ENCODE peak calls at places on chromosomes 16 and 17, in ten cellular contexts. One of them, this sample, is unnamed.

GRCh38 chr16:7976125-7976524 is 614.2 kb downstream of the TMEM114 start:
- DNase-seq in breast epithelium: no peak
- DNase-seq in ascending aorta: no peak
- DNase-seq in heart right ventricle: no peak
- DNase-seq in cardiac muscle cell: no peak
- DNase-seq in neuronal stem cell: no peak
- DNase-seq in IMR-90: no peak
- DNase-seq in esophagus muscularis mucosa: no peak
- DNase-seq in SJSA1: no peak
- DNase-seq in fibroblast of lung: no peak
- DNase-seq in this sample: no peak

GRCh38 chr16:57166951-57167350 is 18.9 kb downstream of the PSME3IP1 start:
- DNase-seq in cardiac muscle cell: peak
- DNase-seq in IMR-90: peak
- DNase-seq in heart right ventricle: no peak
- DNase-seq in SJSA1: no peak
- DNase-seq in ascending aorta: no peak
- DNase-seq in neuronal stem cell: no peak
- DNase-seq in fibroblast of lung: peak
- DNase-seq in esophagus muscularis mucosa: no peak
- DNase-seq in breast epithelium: no peak
- DNase-seq in this sample: no peak

GRCh38 chr16:31138621-31139578 is 3.4 kb upstream of the PRSS8 start:
- DNase-seq in IMR-90: peak
- DNase-seq in neuronal stem cell: no peak
- DNase-seq in breast epithelium: no peak
- DNase-seq in esophagus muscularis mucosa: no peak
- DNase-seq in SJSA1: no peak
- DNase-seq in cardiac muscle cell: no peak
- DNase-seq in heart right ventricle: peak
- DNase-seq in fibroblast of lung: peak
- DNase-seq in ascending aorta: peak
- DNase-seq in this sample: no peak

GRCh38 chr17:58210922-58211321 is 8.1 kb downstream of the MKS1 start:
- DNase-seq in cardiac muscle cell: no peak
- DNase-seq in esophagus muscularis mucosa: no peak
- DNase-seq in IMR-90: no peak
- DNase-seq in ascending aorta: no peak
- DNase-seq in heart right ventricle: no peak
- DNase-seq in SJSA1: no peak
- DNase-seq in fibroblast of lung: no peak
- DNase-seq in neuronal stem cell: no peak
- DNase-seq in breast epithelium: no peak
- DNase-seq in this sample: no peak

GRCh38 chr17:2215616-2216364 is 87.8 kb downstream of the SMG6 start:
- DNase-seq in esophagus muscularis mucosa: no peak
- DNase-seq in SJSA1: no peak
- DNase-seq in cardiac muscle cell: peak
- DNase-seq in fibroblast of lung: peak
- DNase-seq in breast epithelium: no peak
- DNase-seq in IMR-90: peak
- DNase-seq in neuronal stem cell: no peak
- DNase-seq in heart right ventricle: peak
- DNase-seq in ascending aorta: peak
- DNase-seq in this sample: peak

GRCh38 chr16:12362482-12363458 is 386.2 kb downstream of the SNX29 start:
- DNase-seq in breast epithelium: no peak
- DNase-seq in ascending aorta: peak
- DNase-seq in cardiac muscle cell: no peak
- DNase-seq in heart right ventricle: peak
- DNase-seq in SJSA1: no peak
- DNase-seq in fibroblast of lung: peak
- DNase-seq in esophagus muscularis mucosa: no peak
- DNase-seq in IMR-90: peak
- DNase-seq in neuronal stem cell: no peak
- DNase-seq in this sample: no peak

GRCh38 chr17:79777166-79777843 is 643 bp upstream of the CBX2 start:
- DNase-seq in IMR-90: peak
- DNase-seq in ascending aorta: no peak
- DNase-seq in esophagus muscularis mucosa: no peak
- DNase-seq in breast epithelium: no peak
- DNase-seq in neuronal stem cell: peak
- DNase-seq in SJSA1: peak
- DNase-seq in heart right ventricle: peak
- DNase-seq in fibroblast of lung: peak
- DNase-seq in cardiac muscle cell: peak
- DNase-seq in this sample: no peak

GRCh38 chr17:3025421-3026124 is 37.8 kb downstream of the OR1D5 start:
- DNase-seq in breast epithelium: peak
- DNase-seq in neuronal stem cell: no peak
- DNase-seq in ascending aorta: no peak
- DNase-seq in fibroblast of lung: no peak
- DNase-seq in SJSA1: no peak
- DNase-seq in esophagus muscularis mucosa: no peak
- DNase-seq in heart right ventricle: no peak
- DNase-seq in IMR-90: no peak
- DNase-seq in cardiac muscle cell: no peak
- DNase-seq in this sample: no peak

GRCh38 chr16:82031116-82032084 is 3.7 kb upstream of the HSD17B2 start:
- DNase-seq in SJSA1: no peak
- DNase-seq in cardiac muscle cell: peak
- DNase-seq in fibroblast of lung: peak
- DNase-seq in heart right ventricle: no peak
- DNase-seq in breast epithelium: no peak
- DNase-seq in neuronal stem cell: peak
- DNase-seq in IMR-90: peak
- DNase-seq in ascending aorta: no peak
- DNase-seq in esophagus muscularis mucosa: no peak
- DNase-seq in this sample: peak

GRCh38 chr16:55324491-55325447 is 766 bp downstream of the IRX6 start:
- DNase-seq in breast epithelium: no peak
- DNase-seq in SJSA1: no peak
- DNase-seq in heart right ventricle: peak
- DNase-seq in neuronal stem cell: no peak
- DNase-seq in IMR-90: no peak
- DNase-seq in cardiac muscle cell: no peak
- DNase-seq in fibroblast of lung: peak
- DNase-seq in ascending aorta: no peak
- DNase-seq in esophagus muscularis mucosa: no peak
- DNase-seq in this sample: no peak

GRCh38 chr17:5164465-5164864 is 27.2 kb downstream of the ZNF594 start:
- DNase-seq in neuronal stem cell: no peak
- DNase-seq in SJSA1: no peak
- DNase-seq in breast epithelium: no peak
- DNase-seq in heart right ventricle: no peak
- DNase-seq in fibroblast of lung: no peak
- DNase-seq in IMR-90: no peak
- DNase-seq in ascending aorta: no peak
- DNase-seq in esophagus muscularis mucosa: no peak
- DNase-seq in cardiac muscle cell: no peak
- DNase-seq in this sample: no peak

GRCh38 chr16:27177031-27177774 is 26.1 kb upstream of the KDM8 start:
- DNase-seq in heart right ventricle: no peak
- DNase-seq in ascending aorta: no peak
- DNase-seq in breast epithelium: no peak
- DNase-seq in IMR-90: peak
- DNase-seq in neuronal stem cell: no peak
- DNase-seq in esophagus muscularis mucosa: no peak
- DNase-seq in fibroblast of lung: peak
- DNase-seq in cardiac muscle cell: no peak
- DNase-seq in SJSA1: no peak
- DNase-seq in this sample: no peak

GRCh38 chr17:6343191-6343590 is 91.7 kb downstream of the AIPL1 start:
- DNase-seq in cardiac muscle cell: no peak
- DNase-seq in neuronal stem cell: no peak
- DNase-seq in SJSA1: no peak
- DNase-seq in ascending aorta: no peak
- DNase-seq in heart right ventricle: no peak
- DNase-seq in IMR-90: no peak
- DNase-seq in fibroblast of lung: no peak
- DNase-seq in breast epithelium: no peak
- DNase-seq in esophagus muscularis mucosa: peak
- DNase-seq in this sample: no peak

GRCh38 chr17:28916302-28916934 is 13.5 kb upstream of the DHRS13 start:
- DNase-seq in ascending aorta: no peak
- DNase-seq in fibroblast of lung: peak
- DNase-seq in esophagus muscularis mucosa: no peak
- DNase-seq in SJSA1: no peak
- DNase-seq in cardiac muscle cell: peak
- DNase-seq in neuronal stem cell: no peak
- DNase-seq in heart right ventricle: no peak
- DNase-seq in breast epithelium: no peak
- DNase-seq in IMR-90: peak
- DNase-seq in this sample: no peak

DNA sequence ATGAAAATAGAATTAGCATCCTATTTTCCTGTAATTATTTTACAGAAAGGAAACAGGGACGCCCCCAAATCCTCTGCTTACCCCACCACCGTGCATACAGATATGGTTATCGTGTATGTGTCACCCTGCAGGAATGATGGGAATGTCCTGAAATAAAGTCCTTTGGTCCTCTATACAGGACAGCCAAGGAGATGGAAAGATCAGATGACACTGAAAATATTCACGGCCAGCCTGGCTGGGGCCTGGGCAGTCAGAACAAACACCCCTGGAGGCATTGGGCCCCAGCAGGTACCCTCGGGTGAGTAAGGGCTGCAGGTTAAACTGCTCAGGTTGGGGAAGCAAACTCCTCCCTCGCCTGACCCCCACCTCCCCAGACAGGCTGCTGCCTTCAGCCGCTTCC is 368.0 kb downstream of the FOXL1 start:
- DNase-seq in cardiac muscle cell: no peak
- DNase-seq in breast epithelium: no peak
- DNase-seq in fibroblast of lung: peak
- DNase-seq in SJSA1: peak
- DNase-seq in heart right ventricle: no peak
- DNase-seq in ascending aorta: no peak
- DNase-seq in IMR-90: peak
- DNase-seq in esophagus muscularis mucosa: no peak
- DNase-seq in neuronal stem cell: no peak
- DNase-seq in this sample: no peak
- H3K27ac ChIP-seq in cardiac muscle cell: no peak
- H3K27ac ChIP-seq in breast epithelium: no peak
- H3K27ac ChIP-seq in fibroblast of lung: no peak
- H3K27ac ChIP-seq in SJSA1: peak
- H3K27ac ChIP-seq in heart right ventricle: no peak
- H3K27ac ChIP-seq in ascending aorta: no peak
- H3K27ac ChIP-seq in IMR-90: no peak
- H3K27ac ChIP-seq in esophagus muscularis mucosa: no peak
- H3K27ac ChIP-seq in neuronal stem cell: no peak
- H3K27ac ChIP-seq in this sample: no peak

GRCh38 chr16:24002619-24003018 is 166.8 kb downstream of the PRKCB start:
- DNase-seq in cardiac muscle cell: no peak
- DNase-seq in esophagus muscularis mucosa: no peak
- DNase-seq in SJSA1: no peak
- DNase-seq in neuronal stem cell: no peak
- DNase-seq in heart right ventricle: no peak
- DNase-seq in fibroblast of lung: no peak
- DNase-seq in breast epithelium: no peak
- DNase-seq in ascending aorta: no peak
- DNase-seq in IMR-90: no peak
- DNase-seq in this sample: no peak
- H3K27ac ChIP-seq in cardiac muscle cell: no peak
- H3K27ac ChIP-seq in esophagus muscularis mucosa: no peak
- H3K27ac ChIP-seq in SJSA1: no peak
- H3K27ac ChIP-seq in neuronal stem cell: no peak
- H3K27ac ChIP-seq in heart right ventricle: no peak
- H3K27ac ChIP-seq in fibroblast of lung: no peak
- H3K27ac ChIP-seq in breast epithelium: no peak
- H3K27ac ChIP-seq in ascending aorta: no peak
- H3K27ac ChIP-seq in IMR-90: no peak
- H3K27ac ChIP-seq in this sample: no peak

DNA sequence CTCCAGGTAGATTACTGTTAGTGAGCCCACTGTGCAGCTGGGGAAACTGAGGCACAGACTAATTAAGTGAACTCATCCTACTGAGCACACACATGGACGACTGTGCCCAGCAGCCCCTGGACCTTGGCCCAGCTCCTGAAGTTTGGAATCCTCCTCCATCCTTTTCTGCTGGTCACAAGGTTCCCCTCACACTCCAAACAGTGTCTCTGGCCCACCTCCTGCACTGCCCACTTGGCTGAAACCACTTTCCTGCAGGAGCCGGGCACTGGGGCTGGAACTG is 3.6 kb downstream of the RHBDF2 start:
- DNase-seq in breast epithelium: no peak
- DNase-seq in cardiac muscle cell: no peak
- DNase-seq in neuronal stem cell: no peak
- DNase-seq in SJSA1: no peak
- DNase-seq in esophagus muscularis mucosa: no peak
- DNase-seq in fibroblast of lung: no peak
- DNase-seq in IMR-90: no peak
- DNase-seq in heart right ventricle: no peak
- DNase-seq in ascending aorta: no peak
- DNase-seq in this sample: no peak
- H3K27ac ChIP-seq in breast epithelium: peak
- H3K27ac ChIP-seq in cardiac muscle cell: peak
- H3K27ac ChIP-seq in neuronal stem cell: no peak
- H3K27ac ChIP-seq in SJSA1: peak
- H3K27ac ChIP-seq in esophagus muscularis mucosa: peak
- H3K27ac ChIP-seq in fibroblast of lung: peak
- H3K27ac ChIP-seq in IMR-90: peak
- H3K27ac ChIP-seq in heart right ventricle: peak
- H3K27ac ChIP-seq in ascending aorta: peak
- H3K27ac ChIP-seq in this sample: no peak

GRCh38 chr17:15341385-15341849 is at the start of gene TEKT3:
- DNase-seq in neuronal stem cell: peak
- DNase-seq in breast epithelium: peak
- DNase-seq in fibroblast of lung: peak
- DNase-seq in IMR-90: peak
- DNase-seq in SJSA1: peak
- DNase-seq in esophagus muscularis mucosa: peak
- DNase-seq in cardiac muscle cell: peak
- DNase-seq in heart right ventricle: peak
- DNase-seq in ascending aorta: peak
- DNase-seq in this sample: no peak

GRCh38 chr17:15340966-15341365 is 431 bp downstream of the TEKT3 start:
- DNase-seq in SJSA1: no peak
- DNase-seq in breast epithelium: no peak
- DNase-seq in fibroblast of lung: no peak
- DNase-seq in esophagus muscularis mucosa: no peak
- DNase-seq in heart right ventricle: no peak
- DNase-seq in IMR-90: no peak
- DNase-seq in neuronal stem cell: peak
- DNase-seq in cardiac muscle cell: peak
- DNase-seq in ascending aorta: no peak
- DNase-seq in this sample: no peak

GRCh38 chr17:15343749-15344148 is 2.4 kb upstream of the TEKT3 start:
- DNase-seq in neuronal stem cell: no peak
- DNase-seq in IMR-90: peak
- DNase-seq in heart right ventricle: no peak
- DNase-seq in ascending aorta: no peak
- DNase-seq in SJSA1: no peak
- DNase-seq in fibroblast of lung: peak
- DNase-seq in breast epithelium: no peak
- DNase-seq in cardiac muscle cell: no peak
- DNase-seq in esophagus muscularis mucosa: no peak
- DNase-seq in this sample: no peak

GRCh38 chr17:15342460-15342859 is 1.1 kb upstream of the TEKT3 start:
- DNase-seq in breast epithelium: no peak
- DNase-seq in ascending aorta: no peak
- DNase-seq in cardiac muscle cell: no peak
- DNase-seq in neuronal stem cell: no peak
- DNase-seq in fibroblast of lung: peak
- DNase-seq in IMR-90: peak
- DNase-seq in esophagus muscularis mucosa: no peak
- DNase-seq in SJSA1: no peak
- DNase-seq in heart right ventricle: no peak
- DNase-seq in this sample: no peak

GRCh38 chr17:15341966-15342365 is 569 bp upstream of the TEKT3 start:
- DNase-seq in esophagus muscularis mucosa: no peak
- DNase-seq in ascending aorta: no peak
- DNase-seq in cardiac muscle cell: no peak
- DNase-seq in heart right ventricle: no peak
- DNase-seq in fibroblast of lung: no peak
- DNase-seq in IMR-90: no peak
- DNase-seq in SJSA1: no peak
- DNase-seq in neuronal stem cell: no peak
- DNase-seq in breast epithelium: no peak
- DNase-seq in this sample: no peak
- H3K27ac ChIP-seq in esophagus muscularis mucosa: no peak
- H3K27ac ChIP-seq in ascending aorta: no peak
- H3K27ac ChIP-seq in cardiac muscle cell: no peak
- H3K27ac ChIP-seq in heart right ventricle: no peak
- H3K27ac ChIP-seq in fibroblast of lung: no peak
- H3K27ac ChIP-seq in IMR-90: no peak
- H3K27ac ChIP-seq in SJSA1: no peak
- H3K27ac ChIP-seq in neuronal stem cell: no peak
- H3K27ac ChIP-seq in breast epithelium: no peak
- H3K27ac ChIP-seq in this sample: no peak